ENCODE peak calls at places on chromosome 18, in eight cellular contexts. C is epithelial cell of proximal tubule; M is natural killer cell treated with Interleukin-12 subunit alpha and Interleukin-12 subunit beta and Interleukin-15 and Interleukin-18, amount 100 ng/mL, for 72 hours; X is KBM-7; K is A549; Q is body of pancreas; Z is right atrium auricular region; O is EH. G is an unnamed sample.

GRCh38 chr18:11664286-11664685 is 24.8 kb upstream of the GNAL start:
- DNase-seq in O (no peak), Q (no peak), K (no peak), Z (no peak), M (no peak), C (no peak), X (no peak), G (peak)

GRCh38 chr18:58051765-58052460 is 7.9 kb downstream of the NEDD4L start:
- DNase-seq in Q (no peak), C (no peak), X (no peak), M (no peak), Z (no peak), K (no peak), O (peak), G (no peak)

GRCh38 chr18:48994044-48994651 is 43.4 kb upstream of the SMAD7 start:
- DNase-seq in C (no peak), M (no peak), K (peak), Q (no peak), Z (peak), X (peak), O (peak), G (no peak)

GRCh38 chr18:12038082-12038660 is 55.5 kb upstream of the ANKRD62 start:
- DNase-seq in Q (peak), M (no peak), C (no peak), Z (peak), X (no peak), K (no peak), O (peak), G (no peak)

GRCh38 chr18:76537621-76538020 is 42.6 kb upstream of the ZNF516 start:
- DNase-seq in K (no peak), O (no peak), Q (no peak), M (no peak), C (no peak), X (no peak), Z (no peak), G (no peak)

GRCh38 chr18:77080283-77080682 is 52.3 kb downstream of the MBP start:
- DNase-seq in M (no peak), Z (no peak), K (no peak), X (no peak), Q (no peak), C (no peak), O (no peak), G (no peak)

GRCh38 chr18:54647176-54647575 is 56.1 kb downstream of the DYNAP start:
- DNase-seq in M (no peak), C (peak), K (peak), Z (no peak), X (peak), Q (peak), O (peak), G (no peak)

GRCh38 chr18:24835751-24836150 is 375.3 kb downstream of the HRH4 start:
- DNase-seq in O (no peak), Z (no peak), K (no peak), C (no peak), M (no peak), X (no peak), Q (no peak), G (no peak)

GRCh38 chr18:67301592-67301991 is 214.9 kb downstream of the DSEL start:
- DNase-seq in Z (no peak), X (no peak), M (no peak), O (peak), K (no peak), Q (no peak), C (no peak), G (no peak)

GRCh38 chr18:28045176-28045810 is 131.6 kb downstream of the CDH2 start:
- DNase-seq in M (no peak), K (peak), O (peak), C (peak), Q (no peak), Z (no peak), X (no peak), G (peak)

GRCh38 chr18:23156134-23156533 is 20.8 kb downstream of the CABLES1 start:
- DNase-seq in Q (no peak), O (no peak), M (no peak), K (no peak), Z (no peak), X (no peak), C (no peak), G (no peak)

GRCh38 chr18:28164772-28165483 is 12.0 kb downstream of the CDH2 start:
- DNase-seq in M (no peak), Q (no peak), Z (no peak), C (no peak), K (no peak), X (no peak), O (peak), G (no peak)

GRCh38 chr18:8167673-8168072 is 441.6 kb upstream of the RAB12 start:
- DNase-seq in C (no peak), M (no peak), Q (no peak), X (no peak), Z (no peak), O (no peak), K (no peak), G (no peak)

GRCh38 chr18:24428709-24429108 is 2.2 kb downstream of the IMPACT start:
- DNase-seq in C (no peak), M (no peak), O (no peak), Q (no peak), K (no peak), Z (no peak), X (no peak), G (no peak)

GRCh38 chr18:73756256-73757091 is 391.2 kb downstream of the FBXO15 start:
- DNase-seq in X (no peak), M (no peak), Z (no peak), C (no peak), K (peak), O (no peak), Q (no peak), G (no peak)

GRCh38 chr18:51427012-51427411 is 229.5 kb upstream of the MEX3C start:
- DNase-seq in M (no peak), Q (no peak), K (no peak), C (no peak), Z (no peak), X (no peak), O (no peak), G (no peak)

GRCh38 chr18:80200171-80200931 is 47.0 kb downstream of the PARD6G start:
- DNase-seq in K (peak), C (no peak), Z (peak), Q (no peak), O (peak), M (no peak), X (no peak), G (peak)

GRCh38 chr18:59691046-59691395 is 6.2 kb downstream of the CCBE1 start:
- DNase-seq in K (no peak), M (no peak), C (no peak), O (peak), X (no peak), Z (no peak), Q (no peak), G (no peak)

GRCh38 chr18:12686100-12686499 is 16.4 kb downstream of the CEP76 start:
- DNase-seq in O (peak), Z (no peak), K (peak), M (no peak), X (peak), C (no peak), Q (no peak), G (no peak)

GRCh38 chr18:50559750-50560680 is at the start of gene MAPK4:
- DNase-seq in X (peak), K (no peak), O (peak), Q (peak), Z (no peak), M (no peak), C (no peak), G (peak)

GRCh38 chr18:13703899-13704298 is 22.5 kb downstream of the FAM210A start:
- DNase-seq in K (peak), Z (no peak), O (peak), M (no peak), C (no peak), X (peak), Q (no peak), G (no peak)

GRCh38 chr18:8479826-8480225 is 129.4 kb upstream of the RAB12 start:
- DNase-seq in Q (no peak), Z (no peak), M (no peak), C (no peak), X (no peak), K (no peak), O (no peak), G (no peak)

GRCh38 chr18:13387856-13388548 is 169.4 kb downstream of the LDLRAD4 start:
- DNase-seq in C (no peak), K (no peak), Q (no peak), X (no peak), O (peak), M (no peak), Z (peak), G (peak)

GRCh38 chr18:76466410-76466991 is 28.5 kb downstream of the ZNF516 start:
- DNase-seq in X (no peak), O (no peak), M (no peak), C (no peak), Q (no peak), K (no peak), Z (peak), G (no peak)